ENCODE peak calls at places on chromosomes 6 and 20, in five cellular contexts. E, C, D, K and Z are unnamed samples.

GRCh38 chr20:23119456-23120216 is 33.5 kb upstream of the CD93 start:
- DNase-seq in E (no peak), C (no peak), D (no peak), K (no peak), Z (no peak)

GRCh38 chr6:85458184-85458583 is 8.3 kb downstream of the NT5E start:
- DNase-seq in E (no peak), C (no peak), D (no peak), K (no peak), Z (no peak)

GRCh38 chr6:83083476-83083875 is 16.0 kb downstream of the DOP1A start:
- DNase-seq in E (no peak), C (no peak), D (no peak), K (no peak), Z (no peak)

GRCh38 chr6:13242178-13242577 is 86.2 kb downstream of the TBC1D7 start:
- DNase-seq in E (no peak), C (no peak), D (no peak), K (no peak), Z (no peak)

GRCh38 chr20:44204156-44204831 is 6.3 kb downstream of the OSER1 start:
- DNase-seq in E (peak; percentile 74), C (no peak), D (peak; percentile 98), K (no peak), Z (no peak)

GRCh38 chr6:134247271-134247833 is 70.6 kb downstream of the SGK1 start:
- DNase-seq in E (no peak), C (peak; percentile 59), D (no peak), K (no peak), Z (no peak)

GRCh38 chr6:19921821-19922220 is 84.7 kb downstream of the ID4 start:
- DNase-seq in E (no peak), C (no peak), D (no peak), K (no peak), Z (no peak)

GRCh38 chr6:143061597-143062385 is 1.1 kb downstream of the AIG1 start:
- DNase-seq in E (no peak), C (no peak), D (no peak), K (no peak), Z (no peak)

GRCh38 chr6:37481793-37482192 is 17.9 kb downstream of the CCDC167 start:
- DNase-seq in E (no peak), C (no peak), D (no peak), K (peak; percentile 15), Z (no peak)

GRCh38 chr6:127945434-127946097 is 44.7 kb upstream of the THEMIS start:
- DNase-seq in E (no peak), C (no peak), D (no peak), K (no peak), Z (no peak)

GRCh38 chr6:7165002-7165735 is 57.4 kb downstream of the RREB1 start:
- DNase-seq in E (no peak), C (no peak), D (no peak), K (no peak), Z (no peak)

GRCh38 chr6:169110934-169111602 is 142.6 kb downstream of the THBS2 start:
- DNase-seq in E (no peak), C (no peak), D (no peak), K (no peak), Z (no peak)

GRCh38 chr20:19757973-19758887 is at the start of gene RIN2:
- DNase-seq in E (peak; percentile 83), C (no peak), D (peak; percentile 95), K (peak; percentile 80), Z (peak; percentile 82)

GRCh38 chr6:4774715-4775590 is 1.3 kb upstream of the CDYL start:
- DNase-seq in E (no peak), C (peak; percentile 19), D (no peak), K (peak; percentile 65), Z (no peak)

GRCh38 chr6:141724731-141725130 is 408.0 kb upstream of the GJE1 start:
- DNase-seq in E (no peak), C (no peak), D (no peak), K (no peak), Z (no peak)

GRCh38 chr6:131976545-131977061 is 25.4 kb upstream of the CCN2 start:
- DNase-seq in E (no peak), C (no peak), D (no peak), K (no peak), Z (no peak)

GRCh38 chr6:149938571-149939462 is 3.0 kb upstream of the ULBP2 start:
- DNase-seq in E (no peak), C (peak; percentile 39), D (no peak), K (peak; percentile 40), Z (no peak)

GRCh38 chr20:62030834-62031434 is 34.7 kb downstream of the TAF4 start:
- DNase-seq in E (no peak), C (peak; percentile 9), D (no peak), K (no peak), Z (no peak)

GRCh38 chr20:57664476-57664875 is 44.2 kb upstream of the ZBP1 start:
- DNase-seq in E (no peak), C (no peak), D (no peak), K (no peak), Z (no peak)

GRCh38 chr6:165594584-165595333 is 68.3 kb downstream of the PDE10A start:
- DNase-seq in E (no peak), C (no peak), D (no peak), K (no peak), Z (no peak)

GRCh38 chr6:129621252-129621651 is 88.7 kb downstream of the ARHGAP18 start:
- DNase-seq in E (no peak), C (peak; percentile 39), D (no peak), K (no peak), Z (no peak)

GRCh38 chr20:38169636-38170035 is 4.6 kb upstream of the TGM2 start:
- DNase-seq in E (no peak), C (no peak), D (no peak), K (no peak), Z (no peak)

GRCh38 chr6:26336355-26337198 is 28.4 kb upstream of the BTN3A2 start:
- DNase-seq in E (peak; percentile 50), C (no peak), D (peak; percentile 70), K (no peak), Z (peak; percentile 8)

GRCh38 chr6:170210026-170210390 is 80.9 kb downstream of the DLL1 start:
- DNase-seq in E (no peak), C (no peak), D (no peak), K (no peak), Z (no peak)

GRCh38 chr6:139778113-139778512 is 403.7 kb upstream of the CITED2 start:
- DNase-seq in E (no peak), C (no peak), D (no peak), K (no peak), Z (no peak)

GRCh38 chr6:109322825-109323580 is 59.3 kb downstream of the CD164 start:
- DNase-seq in E (no peak), C (no peak), D (no peak), K (no peak), Z (no peak)

GRCh38 chr6:129889580-129889979 is 28.5 kb upstream of the TMEM244 start:
- DNase-seq in E (peak; percentile 80), C (no peak), D (peak; percentile 20), K (no peak), Z (no peak)

GRCh38 chr6:2611092-2611491 is 139.6 kb downstream of the MYLK4 start:
- DNase-seq in E (peak; percentile 24), C (no peak), D (no peak), K (no peak), Z (no peak)

GRCh38 chr20:57008217-57008616 is 258.2 kb downstream of the BMP7 start:
- DNase-seq in E (no peak), C (no peak), D (peak; percentile 53), K (no peak), Z (no peak)

GRCh38 chr20:46837083-46837482 is 57.6 kb upstream of the EYA2 start:
- DNase-seq in E (no peak), C (no peak), D (no peak), K (no peak), Z (no peak)

GRCh38 chr6:39841291-39841690 is 49.1 kb downstream of the DAAM2 start:
- DNase-seq in E (no peak), C (no peak), D (peak; percentile 37), K (no peak), Z (no peak)

GRCh38 chr20:47108994-47109393 is 214.4 kb downstream of the EYA2 start:
- DNase-seq in E (no peak), C (no peak), D (no peak), K (no peak), Z (no peak)

GRCh38 chr6:117210279-117210678 is 55.1 kb upstream of the VGLL2 start:
- DNase-seq in E (no peak), C (no peak), D (no peak), K (no peak), Z (no peak)

GRCh38 chr20:38725959-38726848 is 1.9 kb downstream of the SLC32A1 start:
- DNase-seq in E (no peak), C (peak; percentile 52), D (peak; percentile 71), K (no peak), Z (peak; percentile 62)

GRCh38 chr6:112245511-112246203 is 8.7 kb downstream of the LAMA4 start:
- DNase-seq in E (peak; percentile 56), C (no peak), D (no peak), K (no peak), Z (no peak)

GRCh38 chr6:139939189-139939979 is 564.9 kb upstream of the CITED2 start:
- DNase-seq in E (no peak), C (no peak), D (no peak), K (no peak), Z (no peak)